ENCODE peak calls at places on chromosomes 12 and 14, in five cellular contexts. I is ACHN, M is MM.1S, C is AG10803, P is WERI-Rb-1. E is an unnamed sample.

GRCh38 chr14:50410921-50411320 is 14.2 kb upstream of the CDKL1 start:
- DNase-seq in C (peak), P (no peak), I (no peak), M (no peak), E (no peak)

GRCh38 chr12:62516932-62517331 is 50.3 kb downstream of the MON2 start:
- DNase-seq in I (no peak), C (no peak), M (no peak), P (no peak), E (no peak)

GRCh38 chr12:49059063-49059384 is 1.6 kb downstream of the KMT2D start:
- DNase-seq in M (no peak), C (no peak), P (no peak), I (no peak), E (no peak)

GRCh38 chr12:105296116-105297095 is 34.1 kb upstream of the C12orf75 start:
- DNase-seq in P (no peak), I (no peak), C (peak), M (no peak), E (no peak)

GRCh38 chr14:28121512-28122297 is 644.9 kb upstream of the FOXG1 start:
- DNase-seq in C (no peak), I (no peak), P (no peak), M (no peak), E (no peak)

GRCh38 chr12:54977857-54978256 is 6.7 kb downstream of the TESPA1 start:
- DNase-seq in C (no peak), M (no peak), I (no peak), P (no peak), E (no peak)

GRCh38 chr12:130330685-130331084 is 7.0 kb upstream of the PIWIL1 start:
- DNase-seq in M (no peak), I (no peak), C (no peak), P (no peak), E (no peak)

GRCh38 chr12:27555316-27555715 is 31.3 kb downstream of the PPFIBP1 start:
- DNase-seq in I (no peak), M (no peak), P (no peak), C (no peak), E (no peak)

GRCh38 chr14:75917322-75918251 is 64.2 kb downstream of the TGFB3 start:
- DNase-seq in M (no peak), I (no peak), C (no peak), P (no peak), E (no peak)

GRCh38 chr14:36383674-36384421 is 63.4 kb upstream of the MBIP start:
- DNase-seq in C (peak), M (no peak), I (no peak), P (no peak), E (no peak)

GRCh38 chr12:117134059-117134458 is 34.8 kb upstream of the TESC start:
- DNase-seq in C (peak), I (no peak), P (no peak), M (peak), E (no peak)

GRCh38 chr14:66824251-66824650 is 316.3 kb downstream of the GPHN start:
- DNase-seq in M (no peak), I (no peak), C (no peak), P (no peak), E (no peak)

GRCh38 chr12:47884501-47884900 is 20.3 kb downstream of the VDR start:
- DNase-seq in M (no peak), P (no peak), I (no peak), C (no peak), E (no peak)

GRCh38 chr12:121128908-121129704 is 3.6 kb upstream of the P2RX7 start:
- DNase-seq in P (peak), I (peak), C (peak), M (peak), E (peak)

GRCh38 chr12:6215932-6216494 is 15.8 kb downstream of the CD9 start:
- DNase-seq in C (peak), I (peak), M (no peak), P (no peak), E (no peak)

GRCh38 chr12:112179341-112179740 is 54.0 kb downstream of the TRAFD1 start:
- DNase-seq in P (no peak), M (no peak), C (no peak), I (no peak), E (no peak)

GRCh38 chr14:90019824-90020523 is 41.8 kb upstream of the KCNK13 start:
- DNase-seq in M (no peak), C (no peak), I (no peak), P (no peak), E (no peak)

GRCh38 chr12:118190266-118190665 is 54.3 kb downstream of the PEBP1 start:
- DNase-seq in C (peak), M (no peak), I (no peak), P (no peak), E (peak)

GRCh38 chr12:99959549-99960170 is 25.1 kb downstream of the ANKS1B start:
- DNase-seq in C (peak), M (no peak), I (peak), P (no peak), E (peak)

GRCh38 chr14:68576496-68577244 is 216.2 kb downstream of the ZFP36L1 start:
- DNase-seq in C (peak), M (no peak), I (peak), P (no peak), E (no peak)

GRCh38 chr14:70707138-70708038 is 65.7 kb downstream of the TTC9 start:
- DNase-seq in C (peak), P (no peak), M (no peak), I (peak), E (no peak)

GRCh38 chr14:95486875-95487668 is 29.4 kb downstream of the SYNE3 start:
- DNase-seq in M (peak), P (no peak), C (no peak), I (no peak), E (no peak)

GRCh38 chr12:123150804-123151678 is at the start of gene PITPNM2:
- DNase-seq in C (peak), I (peak), M (peak), P (peak), E (no peak)

GRCh38 chr14:91899777-91900176 is 32.4 kb upstream of the TC2N start:
- DNase-seq in M (no peak), I (no peak), C (no peak), P (no peak), E (no peak)

GRCh38 chr14:75247286-75247922 is 31.2 kb upstream of the FOS start:
- DNase-seq in P (no peak), C (no peak), M (peak), I (no peak), E (no peak)

GRCh38 chr14:89201645-89202044 is 215.4 kb downstream of the FOXN3 start:
- DNase-seq in P (no peak), I (no peak), C (no peak), M (no peak), E (no peak)

GRCh38 chr12:57740656-57741412 is 2.3 kb upstream of the AGAP2 start:
- DNase-seq in M (peak), I (no peak), P (no peak), C (no peak), E (no peak)

GRCh38 chr14:100486025-100486828 is 101.0 kb downstream of the BEGAIN start:
- DNase-seq in P (peak), C (peak), M (peak), I (peak), E (peak)

GRCh38 chr12:92049403-92049802 is 96.2 kb downstream of the BTG1 start:
- DNase-seq in P (no peak), M (no peak), I (no peak), C (no peak), E (no peak)

GRCh38 chr12:115667116-115667515 is 610.4 kb downstream of the MED13L start:
- DNase-seq in I (no peak), C (peak), M (no peak), P (peak), E (no peak)

GRCh38 chr14:104096751-104097700 is 11.5 kb downstream of the ASPG start:
- DNase-seq in M (no peak), P (no peak), C (no peak), I (no peak), E (no peak)

GRCh38 chr14:90795744-90796143 is 20.5 kb downstream of the TTC7B start:
- DNase-seq in C (peak), I (peak), P (no peak), M (no peak), E (no peak)

GRCh38 chr14:38056270-38056669 is 151.4 kb upstream of the SSTR1 start:
- DNase-seq in I (peak), C (no peak), P (peak), M (no peak), E (no peak)

GRCh38 chr12:109452489-109452888 is 24.6 kb downstream of the KCTD10 start:
- DNase-seq in P (no peak), M (no peak), I (no peak), C (no peak), E (no peak)

GRCh38 chr12:12008232-12008850 is 62.4 kb upstream of the BCL2L14 start:
- DNase-seq in M (no peak), C (no peak), P (no peak), I (no peak), E (no peak)

GRCh38 chr12:131536766-131537165 is 174.1 kb upstream of the SFSWAP start:
- DNase-seq in C (no peak), I (no peak), M (no peak), P (no peak), E (no peak)

GRCh38 chr12:40015360-40015759 is 90.5 kb downstream of the SLC2A13 start:
- DNase-seq in P (no peak), I (peak), C (no peak), M (no peak), E (no peak)

GRCh38 chr12:130876758-130877157 is 4.9 kb downstream of the RAN start:
- DNase-seq in P (no peak), M (no peak), C (no peak), I (no peak), E (no peak)

GRCh38 chr12:103737881-103738280 is 103.2 kb downstream of the NT5DC3 start:
- DNase-seq in P (no peak), M (no peak), I (no peak), C (no peak), E (no peak)

GRCh38 chr12:22684526-22685118 is 59.7 kb downstream of the ETNK1 start:
- DNase-seq in P (no peak), I (peak), M (peak), C (peak), E (no peak)

E was measured in SHP77 treated with DMSO at 0.1 percent for 48 hours.